ENCODE peak calls at places on chromosomes 12 and 14, in six cellular contexts. E is activated naive CD4-positive, alpha-beta T cell treated with anti-CD3 and anti-CD28 coated beads, Interleukin-2, amount 10 ng/mL, durations not matched to agents 7 days and 5 days; T is WTC11; R is psoas muscle; P is GOT3; O is HFFc6. U is an unnamed sample.

GRCh38 chr14:64800000-64800399 is 79.7 kb downstream of the SPTB start:
- DNase-seq in E (peak), T (peak), R (no peak), P (no peak), O (peak), U (peak)

GRCh38 chr14:92914087-92914656 is 8.8 kb upstream of the CHGA start:
- DNase-seq in E (peak), T (peak), R (no peak), P (no peak), O (no peak), U (peak)

GRCh38 chr12:67456281-67456918 is 187.2 kb downstream of the CAND1 start:
- DNase-seq in E (no peak), T (no peak), R (no peak), P (peak), O (peak), U (peak)

GRCh38 chr12:124466200-124467128 is 100.9 kb downstream of the NCOR2 start:
- DNase-seq in E (peak), T (no peak), R (peak), P (no peak), O (peak), U (peak)

GRCh38 chr14:106327234-106327633 is 800.9 kb downstream of the TMEM121 start:
- DNase-seq in E (no peak), T (no peak), R (no peak), P (no peak), O (no peak), U (no peak)

GRCh38 chr12:85865905-85866304 is 8.2 kb upstream of the NTS start:
- DNase-seq in E (no peak), T (no peak), R (peak), P (no peak), O (no peak), U (no peak)

GRCh38 chr12:56932146-56932545 is 2.1 kb downstream of the SDR9C7 start:
- DNase-seq in E (no peak), T (no peak), R (no peak), P (no peak), O (no peak), U (no peak)

GRCh38 chr12:76264617-76265016 is 83.6 kb downstream of the BBS10 start:
- DNase-seq in E (no peak), T (no peak), R (no peak), P (no peak), O (no peak), U (peak)

GRCh38 chr12:94147991-94148840 is at the start of gene PLXNC1:
- DNase-seq in E (peak), T (peak), R (peak), P (no peak), O (no peak), U (peak)

GRCh38 chr12:57766464-57767311 is at the start of gene CYP27B1:
- DNase-seq in E (peak), T (peak), R (no peak), P (peak), O (no peak), U (peak)

GRCh38 chr14:59931237-59931636 is 11.3 kb downstream of the LRRC9 start:
- DNase-seq in E (no peak), T (no peak), R (no peak), P (no peak), O (no peak), U (no peak)

GRCh38 chr12:91511795-91512420 is 329.3 kb upstream of the DCN start:
- DNase-seq in E (no peak), T (no peak), R (no peak), P (no peak), O (no peak), U (no peak)

GRCh38 chr12:64883264-64884163 is 59.1 kb downstream of the TBC1D30 start:
- DNase-seq in E (no peak), T (no peak), R (no peak), P (no peak), O (no peak), U (no peak)

GRCh38 chr12:2543801-2544200 is 251.0 kb upstream of the FKBP4 start:
- DNase-seq in E (no peak), T (no peak), R (no peak), P (no peak), O (no peak), U (no peak)

GRCh38 chr12:132327351-132328171 is 1.8 kb downstream of the GALNT9 start:
- DNase-seq in E (peak), T (no peak), R (peak), P (peak), O (peak), U (peak)

GRCh38 chr12:26245175-26245942 is 50.0 kb downstream of the SSPN start:
- DNase-seq in E (no peak), T (no peak), R (no peak), P (no peak), O (no peak), U (no peak)

GRCh38 chr12:47139010-47139681 is 59.4 kb upstream of the AMIGO2 start:
- DNase-seq in E (no peak), T (no peak), R (no peak), P (no peak), O (no peak), U (no peak)

GRCh38 chr12:100404769-100405407 is 48.0 kb downstream of the SLC17A8 start:
- DNase-seq in E (peak), T (peak), R (no peak), P (no peak), O (no peak), U (peak)

GRCh38 chr12:116964004-116964739 is 53.4 kb downstream of the FBXW8 start:
- DNase-seq in E (no peak), T (no peak), R (no peak), P (no peak), O (no peak), U (no peak)

GRCh38 chr14:99660794-99661193 is 15.9 kb downstream of the HHIPL1 start:
- DNase-seq in E (no peak), T (no peak), R (no peak), P (no peak), O (no peak), U (no peak)

GRCh38 chr12:113912761-113913295 is 53.3 kb downstream of the RBM19 start:
- DNase-seq in E (peak), T (peak), R (peak), P (no peak), O (peak), U (peak)

GRCh38 chr12:64392221-64392620 is 1.7 kb upstream of the C12orf56 start:
- DNase-seq in E (peak), T (no peak), R (no peak), P (no peak), O (peak), U (peak)

GRCh38 chr12:25524381-25524780 is 28.7 kb downstream of the LMNTD1 start:
- DNase-seq in E (no peak), T (no peak), R (no peak), P (no peak), O (no peak), U (peak)

GRCh38 chr12:13079440-13079906 is 24.0 kb downstream of the GSG1 start:
- DNase-seq in E (no peak), T (no peak), R (no peak), P (no peak), O (no peak), U (no peak)

GRCh38 chr12:57616383-57617101 is 5.3 kb downstream of the ARHGEF25 start:
- DNase-seq in E (no peak), T (no peak), R (peak), P (peak), O (peak), U (peak)

GRCh38 chr14:40129162-40129561 is 696.9 kb upstream of the FBXO33 start:
- DNase-seq in E (no peak), T (no peak), R (no peak), P (no peak), O (no peak), U (no peak)

GRCh38 chr14:103653802-103654201 is 24.8 kb downstream of the KLC1 start:
- DNase-seq in E (no peak), T (no peak), R (no peak), P (no peak), O (no peak), U (no peak)

GRCh38 chr12:51833446-51834227 is 14.9 kb downstream of the FIGNL2 start:
- DNase-seq in E (no peak), T (no peak), R (no peak), P (no peak), O (no peak), U (no peak)

GRCh38 chr12:117865505-117865904 is 103.3 kb downstream of the KSR2 start:
- DNase-seq in E (no peak), T (no peak), R (no peak), P (no peak), O (no peak), U (no peak)

GRCh38 chr14:44833376-44833775 is 128.4 kb downstream of the KLHL28 start:
- DNase-seq in E (no peak), T (no peak), R (no peak), P (no peak), O (peak), U (peak)

GRCh38 chr14:55381561-55381960 is 30.1 kb downstream of the ATG14 start:
- DNase-seq in E (no peak), T (no peak), R (no peak), P (no peak), O (no peak), U (no peak)

U was measured in amniotic epithelial cell.